ENCODE peak calls at places on chromosomes 3 and 15, in ten cellular contexts. One of them, this sample, is unnamed.

GRCh38 chr15:41727143-41727542 is 47.1 kb upstream of the MAPKBP1 start:
- DNase-seq in mucosa of gallbladder: no peak
- DNase-seq in esophagus squamous epithelium: no peak
- DNase-seq in activated CD4-positive, alpha-beta T cell treated with anti-CD3 and anti-CD28 coated beads, Interleukin-2, amount 50 U/mL, for 1 hour: no peak
- DNase-seq in WERI-Rb-1: no peak
- DNase-seq in uterus: no peak
- DNase-seq in sciatic nerve: no peak
- DNase-seq in stimulated activated CD8-positive, alpha-beta memory T cell treated with anti-CD3 and anti-CD28 coated beads, Interleukin-7, amount 100 ng/mL, for 1 hour: no peak
- DNase-seq in kidney epithelial cell: no peak
- DNase-seq in posterior vena cava: no peak
- DNase-seq in this sample: no peak

GRCh38 chr15:76336254-76337046 is at the start of gene ISL2:
- DNase-seq in mucosa of gallbladder: peak
- DNase-seq in esophagus squamous epithelium: peak
- DNase-seq in activated CD4-positive, alpha-beta T cell treated with anti-CD3 and anti-CD28 coated beads, Interleukin-2, amount 50 U/mL, for 1 hour: no peak
- DNase-seq in WERI-Rb-1: peak
- DNase-seq in uterus: no peak
- DNase-seq in sciatic nerve: peak
- DNase-seq in stimulated activated CD8-positive, alpha-beta memory T cell treated with anti-CD3 and anti-CD28 coated beads, Interleukin-7, amount 100 ng/mL, for 1 hour: no peak
- DNase-seq in kidney epithelial cell: peak
- DNase-seq in posterior vena cava: peak
- DNase-seq in this sample: peak

GRCh38 chr15:63049747-63050439 is 7.3 kb downstream of the TPM1 start:
- DNase-seq in mucosa of gallbladder: no peak
- DNase-seq in esophagus squamous epithelium: no peak
- DNase-seq in activated CD4-positive, alpha-beta T cell treated with anti-CD3 and anti-CD28 coated beads, Interleukin-2, amount 50 U/mL, for 1 hour: no peak
- DNase-seq in WERI-Rb-1: no peak
- DNase-seq in uterus: no peak
- DNase-seq in sciatic nerve: no peak
- DNase-seq in stimulated activated CD8-positive, alpha-beta memory T cell treated with anti-CD3 and anti-CD28 coated beads, Interleukin-7, amount 100 ng/mL, for 1 hour: no peak
- DNase-seq in kidney epithelial cell: no peak
- DNase-seq in posterior vena cava: no peak
- DNase-seq in this sample: no peak

GRCh38 chr15:77386626-77387025 is 33.3 kb downstream of the PEAK1 start:
- DNase-seq in mucosa of gallbladder: no peak
- DNase-seq in esophagus squamous epithelium: no peak
- DNase-seq in activated CD4-positive, alpha-beta T cell treated with anti-CD3 and anti-CD28 coated beads, Interleukin-2, amount 50 U/mL, for 1 hour: no peak
- DNase-seq in WERI-Rb-1: no peak
- DNase-seq in uterus: no peak
- DNase-seq in sciatic nerve: no peak
- DNase-seq in stimulated activated CD8-positive, alpha-beta memory T cell treated with anti-CD3 and anti-CD28 coated beads, Interleukin-7, amount 100 ng/mL, for 1 hour: no peak
- DNase-seq in kidney epithelial cell: no peak
- DNase-seq in posterior vena cava: no peak
- DNase-seq in this sample: no peak

GRCh38 chr15:67550522-67550921 is 8.0 kb downstream of the MAP2K5 start:
- DNase-seq in mucosa of gallbladder: no peak
- DNase-seq in esophagus squamous epithelium: no peak
- DNase-seq in activated CD4-positive, alpha-beta T cell treated with anti-CD3 and anti-CD28 coated beads, Interleukin-2, amount 50 U/mL, for 1 hour: no peak
- DNase-seq in WERI-Rb-1: no peak
- DNase-seq in uterus: no peak
- DNase-seq in sciatic nerve: no peak
- DNase-seq in stimulated activated CD8-positive, alpha-beta memory T cell treated with anti-CD3 and anti-CD28 coated beads, Interleukin-7, amount 100 ng/mL, for 1 hour: no peak
- DNase-seq in kidney epithelial cell: no peak
- DNase-seq in posterior vena cava: no peak
- DNase-seq in this sample: no peak

GRCh38 chr3:32684029-32684799 is 774 bp upstream of the CNOT10 start:
- DNase-seq in mucosa of gallbladder: no peak
- DNase-seq in esophagus squamous epithelium: no peak
- DNase-seq in activated CD4-positive, alpha-beta T cell treated with anti-CD3 and anti-CD28 coated beads, Interleukin-2, amount 50 U/mL, for 1 hour: no peak
- DNase-seq in WERI-Rb-1: no peak
- DNase-seq in uterus: no peak
- DNase-seq in sciatic nerve: no peak
- DNase-seq in stimulated activated CD8-positive, alpha-beta memory T cell treated with anti-CD3 and anti-CD28 coated beads, Interleukin-7, amount 100 ng/mL, for 1 hour: no peak
- DNase-seq in kidney epithelial cell: no peak
- DNase-seq in posterior vena cava: no peak
- DNase-seq in this sample: no peak

GRCh38 chr15:98554272-98555172 is 93.8 kb upstream of the IGF1R start:
- DNase-seq in mucosa of gallbladder: no peak
- DNase-seq in esophagus squamous epithelium: no peak
- DNase-seq in activated CD4-positive, alpha-beta T cell treated with anti-CD3 and anti-CD28 coated beads, Interleukin-2, amount 50 U/mL, for 1 hour: no peak
- DNase-seq in WERI-Rb-1: no peak
- DNase-seq in uterus: no peak
- DNase-seq in sciatic nerve: no peak
- DNase-seq in stimulated activated CD8-positive, alpha-beta memory T cell treated with anti-CD3 and anti-CD28 coated beads, Interleukin-7, amount 100 ng/mL, for 1 hour: no peak
- DNase-seq in kidney epithelial cell: no peak
- DNase-seq in posterior vena cava: peak
- DNase-seq in this sample: no peak

GRCh38 chr15:89575656-89576416 is 567 bp downstream of the TICRR start:
- DNase-seq in mucosa of gallbladder: no peak
- DNase-seq in esophagus squamous epithelium: no peak
- DNase-seq in activated CD4-positive, alpha-beta T cell treated with anti-CD3 and anti-CD28 coated beads, Interleukin-2, amount 50 U/mL, for 1 hour: no peak
- DNase-seq in WERI-Rb-1: peak
- DNase-seq in uterus: no peak
- DNase-seq in sciatic nerve: no peak
- DNase-seq in stimulated activated CD8-positive, alpha-beta memory T cell treated with anti-CD3 and anti-CD28 coated beads, Interleukin-7, amount 100 ng/mL, for 1 hour: no peak
- DNase-seq in kidney epithelial cell: no peak
- DNase-seq in posterior vena cava: no peak
- DNase-seq in this sample: no peak

GRCh38 chr3:168817177-168817576 is 721.5 kb upstream of the GOLIM4 start:
- DNase-seq in mucosa of gallbladder: no peak
- DNase-seq in esophagus squamous epithelium: no peak
- DNase-seq in activated CD4-positive, alpha-beta T cell treated with anti-CD3 and anti-CD28 coated beads, Interleukin-2, amount 50 U/mL, for 1 hour: no peak
- DNase-seq in WERI-Rb-1: no peak
- DNase-seq in uterus: no peak
- DNase-seq in sciatic nerve: no peak
- DNase-seq in stimulated activated CD8-positive, alpha-beta memory T cell treated with anti-CD3 and anti-CD28 coated beads, Interleukin-7, amount 100 ng/mL, for 1 hour: no peak
- DNase-seq in kidney epithelial cell: no peak
- DNase-seq in posterior vena cava: no peak
- DNase-seq in this sample: no peak

GRCh38 chr3:192819001-192819569 is 91.7 kb upstream of the FGF12 start:
- DNase-seq in mucosa of gallbladder: no peak
- DNase-seq in esophagus squamous epithelium: no peak
- DNase-seq in activated CD4-positive, alpha-beta T cell treated with anti-CD3 and anti-CD28 coated beads, Interleukin-2, amount 50 U/mL, for 1 hour: peak
- DNase-seq in WERI-Rb-1: no peak
- DNase-seq in uterus: no peak
- DNase-seq in sciatic nerve: no peak
- DNase-seq in stimulated activated CD8-positive, alpha-beta memory T cell treated with anti-CD3 and anti-CD28 coated beads, Interleukin-7, amount 100 ng/mL, for 1 hour: no peak
- DNase-seq in kidney epithelial cell: peak
- DNase-seq in posterior vena cava: no peak
- DNase-seq in this sample: no peak

GRCh38 chr3:132622756-132623155 is 25.7 kb downstream of the ACKR4 start:
- DNase-seq in mucosa of gallbladder: no peak
- DNase-seq in esophagus squamous epithelium: no peak
- DNase-seq in activated CD4-positive, alpha-beta T cell treated with anti-CD3 and anti-CD28 coated beads, Interleukin-2, amount 50 U/mL, for 1 hour: no peak
- DNase-seq in WERI-Rb-1: no peak
- DNase-seq in uterus: no peak
- DNase-seq in sciatic nerve: no peak
- DNase-seq in stimulated activated CD8-positive, alpha-beta memory T cell treated with anti-CD3 and anti-CD28 coated beads, Interleukin-7, amount 100 ng/mL, for 1 hour: no peak
- DNase-seq in kidney epithelial cell: no peak
- DNase-seq in posterior vena cava: no peak
- DNase-seq in this sample: no peak

GRCh38 chr3:160739079-160739478 is 17.0 kb upstream of the PPM1L start:
- DNase-seq in mucosa of gallbladder: no peak
- DNase-seq in esophagus squamous epithelium: no peak
- DNase-seq in activated CD4-positive, alpha-beta T cell treated with anti-CD3 and anti-CD28 coated beads, Interleukin-2, amount 50 U/mL, for 1 hour: no peak
- DNase-seq in WERI-Rb-1: no peak
- DNase-seq in uterus: no peak
- DNase-seq in sciatic nerve: no peak
- DNase-seq in stimulated activated CD8-positive, alpha-beta memory T cell treated with anti-CD3 and anti-CD28 coated beads, Interleukin-7, amount 100 ng/mL, for 1 hour: no peak
- DNase-seq in kidney epithelial cell: no peak
- DNase-seq in posterior vena cava: no peak
- DNase-seq in this sample: no peak

GRCh38 chr3:53834429-53835095 is 11.7 kb downstream of the CHDH start:
- DNase-seq in mucosa of gallbladder: no peak
- DNase-seq in esophagus squamous epithelium: no peak
- DNase-seq in activated CD4-positive, alpha-beta T cell treated with anti-CD3 and anti-CD28 coated beads, Interleukin-2, amount 50 U/mL, for 1 hour: no peak
- DNase-seq in WERI-Rb-1: no peak
- DNase-seq in uterus: no peak
- DNase-seq in sciatic nerve: no peak
- DNase-seq in stimulated activated CD8-positive, alpha-beta memory T cell treated with anti-CD3 and anti-CD28 coated beads, Interleukin-7, amount 100 ng/mL, for 1 hour: no peak
- DNase-seq in kidney epithelial cell: no peak
- DNase-seq in posterior vena cava: peak
- DNase-seq in this sample: no peak

GRCh38 chr15:70410371-70410975 is 312.8 kb upstream of the TLE3 start:
- DNase-seq in mucosa of gallbladder: no peak
- DNase-seq in esophagus squamous epithelium: no peak
- DNase-seq in activated CD4-positive, alpha-beta T cell treated with anti-CD3 and anti-CD28 coated beads, Interleukin-2, amount 50 U/mL, for 1 hour: no peak
- DNase-seq in WERI-Rb-1: no peak
- DNase-seq in uterus: no peak
- DNase-seq in sciatic nerve: no peak
- DNase-seq in stimulated activated CD8-positive, alpha-beta memory T cell treated with anti-CD3 and anti-CD28 coated beads, Interleukin-7, amount 100 ng/mL, for 1 hour: no peak
- DNase-seq in kidney epithelial cell: no peak
- DNase-seq in posterior vena cava: no peak
- DNase-seq in this sample: no peak

GRCh38 chr3:58495101-58495500 is 3.2 kb downstream of the KCTD6 start:
- DNase-seq in mucosa of gallbladder: no peak
- DNase-seq in esophagus squamous epithelium: no peak
- DNase-seq in activated CD4-positive, alpha-beta T cell treated with anti-CD3 and anti-CD28 coated beads, Interleukin-2, amount 50 U/mL, for 1 hour: no peak
- DNase-seq in WERI-Rb-1: no peak
- DNase-seq in uterus: no peak
- DNase-seq in sciatic nerve: no peak
- DNase-seq in stimulated activated CD8-positive, alpha-beta memory T cell treated with anti-CD3 and anti-CD28 coated beads, Interleukin-7, amount 100 ng/mL, for 1 hour: no peak
- DNase-seq in kidney epithelial cell: no peak
- DNase-seq in posterior vena cava: no peak
- DNase-seq in this sample: no peak

GRCh38 chr3:181919375-181919774 is 207.7 kb downstream of the SOX2 start:
- DNase-seq in mucosa of gallbladder: no peak
- DNase-seq in esophagus squamous epithelium: no peak
- DNase-seq in activated CD4-positive, alpha-beta T cell treated with anti-CD3 and anti-CD28 coated beads, Interleukin-2, amount 50 U/mL, for 1 hour: no peak
- DNase-seq in WERI-Rb-1: no peak
- DNase-seq in uterus: no peak
- DNase-seq in sciatic nerve: no peak
- DNase-seq in stimulated activated CD8-positive, alpha-beta memory T cell treated with anti-CD3 and anti-CD28 coated beads, Interleukin-7, amount 100 ng/mL, for 1 hour: no peak
- DNase-seq in kidney epithelial cell: no peak
- DNase-seq in posterior vena cava: no peak
- DNase-seq in this sample: no peak

GRCh38 chr3:169146866-169147245 is 516.7 kb downstream of the MECOM start:
- DNase-seq in mucosa of gallbladder: no peak
- DNase-seq in esophagus squamous epithelium: no peak
- DNase-seq in activated CD4-positive, alpha-beta T cell treated with anti-CD3 and anti-CD28 coated beads, Interleukin-2, amount 50 U/mL, for 1 hour: no peak
- DNase-seq in WERI-Rb-1: no peak
- DNase-seq in uterus: no peak
- DNase-seq in sciatic nerve: no peak
- DNase-seq in stimulated activated CD8-positive, alpha-beta memory T cell treated with anti-CD3 and anti-CD28 coated beads, Interleukin-7, amount 100 ng/mL, for 1 hour: no peak
- DNase-seq in kidney epithelial cell: no peak
- DNase-seq in posterior vena cava: no peak
- DNase-seq in this sample: no peak